ENCODE peak calls at places on chromosomes 13 and 19, in eight cellular contexts. One of them, this sample, is unnamed.
A peak's percentile ranks its signal among the peaks of the same experiment; 100 is the strongest.

GRCh38 chr19:33998739-33999345 is 173.5 kb upstream of the LSM14A start:
- DNase-seq in MM.1S: no peak
- DNase-seq in right atrium auricular region: no peak
- DNase-seq in IMR-90: no peak
- DNase-seq in mammary epithelial cell: no peak
- DNase-seq in uterus: no peak
- DNase-seq in left lung: no peak
- DNase-seq in heart right ventricle: no peak
- DNase-seq in this sample: no peak

GRCh38 chr13:76668141-76668540 is 218.1 kb downstream of the KCTD12 start:
- DNase-seq in MM.1S: no peak
- DNase-seq in right atrium auricular region: no peak
- DNase-seq in IMR-90: no peak
- DNase-seq in mammary epithelial cell: no peak
- DNase-seq in uterus: no peak
- DNase-seq in left lung: no peak
- DNase-seq in heart right ventricle: no peak
- DNase-seq in this sample: no peak

GRCh38 chr13:59771272-59771671 is 392.5 kb downstream of the DIAPH3 start:
- DNase-seq in MM.1S: no peak
- DNase-seq in right atrium auricular region: no peak
- DNase-seq in IMR-90: peak; percentile 59
- DNase-seq in mammary epithelial cell: no peak
- DNase-seq in uterus: no peak
- DNase-seq in left lung: no peak
- DNase-seq in heart right ventricle: no peak
- DNase-seq in this sample: no peak

GRCh38 chr13:24905242-24905641 is 141.3 kb downstream of the RNF17 start:
- DNase-seq in MM.1S: no peak
- DNase-seq in right atrium auricular region: no peak
- DNase-seq in IMR-90: peak; percentile 36
- DNase-seq in mammary epithelial cell: peak; percentile 27
- DNase-seq in uterus: no peak
- DNase-seq in left lung: no peak
- DNase-seq in heart right ventricle: no peak
- DNase-seq in this sample: no peak

GRCh38 chr19:1173845-1174809 is at the start of gene SBNO2:
- DNase-seq in MM.1S: peak; percentile 94
- DNase-seq in right atrium auricular region: peak; percentile 93
- DNase-seq in IMR-90: peak; percentile 80
- DNase-seq in mammary epithelial cell: peak; percentile 81
- DNase-seq in uterus: peak; percentile 95
- DNase-seq in left lung: peak; percentile 95
- DNase-seq in heart right ventricle: peak; percentile 93
- DNase-seq in this sample: peak; percentile 95

GRCh38 chr13:48319458-48320395 is 16.2 kb downstream of the RB1 start:
- DNase-seq in MM.1S: no peak
- DNase-seq in right atrium auricular region: no peak
- DNase-seq in IMR-90: no peak
- DNase-seq in mammary epithelial cell: no peak
- DNase-seq in uterus: no peak
- DNase-seq in left lung: peak; percentile 63
- DNase-seq in heart right ventricle: no peak
- DNase-seq in this sample: no peak

GRCh38 chr13:103805771-103806170 is 739.6 kb upstream of the SLC10A2 start:
- DNase-seq in MM.1S: no peak
- DNase-seq in right atrium auricular region: no peak
- DNase-seq in IMR-90: no peak
- DNase-seq in mammary epithelial cell: no peak
- DNase-seq in uterus: no peak
- DNase-seq in left lung: no peak
- DNase-seq in heart right ventricle: no peak
- DNase-seq in this sample: no peak

GRCh38 chr19:18521692-18522123 is at the start of gene ELL:
- DNase-seq in MM.1S: no peak
- DNase-seq in right atrium auricular region: no peak
- DNase-seq in IMR-90: no peak
- DNase-seq in mammary epithelial cell: no peak
- DNase-seq in uterus: no peak
- DNase-seq in left lung: no peak
- DNase-seq in heart right ventricle: no peak
- DNase-seq in this sample: no peak

GRCh38 chr13:107324416-107325204 is 756.7 kb upstream of the ARGLU1 start:
- DNase-seq in MM.1S: no peak
- DNase-seq in right atrium auricular region: no peak
- DNase-seq in IMR-90: peak; percentile 34
- DNase-seq in mammary epithelial cell: no peak
- DNase-seq in uterus: no peak
- DNase-seq in left lung: no peak
- DNase-seq in heart right ventricle: no peak
- DNase-seq in this sample: no peak

GRCh38 chr13:28199089-28199488 is 60.7 kb downstream of the PAN3 start:
- DNase-seq in MM.1S: no peak
- DNase-seq in right atrium auricular region: no peak
- DNase-seq in IMR-90: no peak
- DNase-seq in mammary epithelial cell: no peak
- DNase-seq in uterus: no peak
- DNase-seq in left lung: no peak
- DNase-seq in heart right ventricle: no peak
- DNase-seq in this sample: no peak

GRCh38 chr13:47121092-47121763 is 224.4 kb upstream of the HTR2A start:
- DNase-seq in MM.1S: no peak
- DNase-seq in right atrium auricular region: no peak
- DNase-seq in IMR-90: no peak
- DNase-seq in mammary epithelial cell: peak; percentile 21
- DNase-seq in uterus: no peak
- DNase-seq in left lung: no peak
- DNase-seq in heart right ventricle: no peak
- DNase-seq in this sample: no peak

GRCh38 chr13:111422352-111422751 is 101.9 kb downstream of the TEX29 start:
- DNase-seq in MM.1S: no peak
- DNase-seq in right atrium auricular region: no peak
- DNase-seq in IMR-90: no peak
- DNase-seq in mammary epithelial cell: no peak
- DNase-seq in uterus: no peak
- DNase-seq in left lung: peak; percentile 41
- DNase-seq in heart right ventricle: no peak
- DNase-seq in this sample: no peak

GRCh38 chr19:10805075-10805757 is 30.8 kb downstream of the TMED1 start:
- DNase-seq in MM.1S: no peak
- DNase-seq in right atrium auricular region: no peak
- DNase-seq in IMR-90: no peak
- DNase-seq in mammary epithelial cell: no peak
- DNase-seq in uterus: no peak
- DNase-seq in left lung: peak; percentile 61
- DNase-seq in heart right ventricle: no peak
- DNase-seq in this sample: no peak

GRCh38 chr19:32658075-32658474 is 16.9 kb downstream of the ANKRD27 start:
- DNase-seq in MM.1S: no peak
- DNase-seq in right atrium auricular region: no peak
- DNase-seq in IMR-90: no peak
- DNase-seq in mammary epithelial cell: no peak
- DNase-seq in uterus: no peak
- DNase-seq in left lung: no peak
- DNase-seq in heart right ventricle: no peak
- DNase-seq in this sample: no peak

GRCh38 chr19:29517412-29517811 is 8.4 kb upstream of the VSTM2B start:
- DNase-seq in MM.1S: no peak
- DNase-seq in right atrium auricular region: no peak
- DNase-seq in IMR-90: no peak
- DNase-seq in mammary epithelial cell: no peak
- DNase-seq in uterus: no peak
- DNase-seq in left lung: no peak
- DNase-seq in heart right ventricle: no peak
- DNase-seq in this sample: no peak

GRCh38 chr19:39539519-39540332 is at the start of gene EID2:
- DNase-seq in MM.1S: peak; percentile 94
- DNase-seq in right atrium auricular region: peak; percentile 96
- DNase-seq in IMR-90: peak; percentile 93
- DNase-seq in mammary epithelial cell: peak; percentile 84
- DNase-seq in uterus: peak; percentile 95
- DNase-seq in left lung: peak; percentile 97
- DNase-seq in heart right ventricle: peak; percentile 96
- DNase-seq in this sample: peak; percentile 97
- TF ChIP-seq CTCF in MM.1S: peak; percentile 78
- TF ChIP-seq CTCF in right atrium auricular region: peak; percentile 54
- TF ChIP-seq CTCF in IMR-90: peak; percentile 85
- TF ChIP-seq CTCF in mammary epithelial cell: peak; percentile 66
- TF ChIP-seq CTCF in uterus: peak; percentile 90
- TF ChIP-seq CTCF in left lung: peak; percentile 92
- TF ChIP-seq CTCF in heart right ventricle: peak; percentile 86
- TF ChIP-seq CTCF in this sample: peak; percentile 87

GRCh38 chr13:46075811-46076210 is 23.3 kb upstream of the ZC3H13 start:
- DNase-seq in MM.1S: no peak
- DNase-seq in right atrium auricular region: no peak
- DNase-seq in IMR-90: no peak
- DNase-seq in mammary epithelial cell: no peak
- DNase-seq in uterus: no peak
- DNase-seq in left lung: no peak
- DNase-seq in heart right ventricle: no peak
- DNase-seq in this sample: no peak

GRCh38 chr13:46076827-46077226 is 24.3 kb upstream of the ZC3H13 start:
- DNase-seq in MM.1S: no peak
- DNase-seq in right atrium auricular region: no peak
- DNase-seq in IMR-90: no peak
- DNase-seq in mammary epithelial cell: no peak
- DNase-seq in uterus: no peak
- DNase-seq in left lung: no peak
- DNase-seq in heart right ventricle: no peak
- DNase-seq in this sample: no peak

GRCh38 chr13:46077260-46077659 is 24.7 kb upstream of the ZC3H13 start:
- DNase-seq in MM.1S: no peak
- DNase-seq in right atrium auricular region: no peak
- DNase-seq in IMR-90: no peak
- DNase-seq in mammary epithelial cell: no peak
- DNase-seq in uterus: no peak
- DNase-seq in left lung: no peak
- DNase-seq in heart right ventricle: no peak
- DNase-seq in this sample: no peak

DNA sequence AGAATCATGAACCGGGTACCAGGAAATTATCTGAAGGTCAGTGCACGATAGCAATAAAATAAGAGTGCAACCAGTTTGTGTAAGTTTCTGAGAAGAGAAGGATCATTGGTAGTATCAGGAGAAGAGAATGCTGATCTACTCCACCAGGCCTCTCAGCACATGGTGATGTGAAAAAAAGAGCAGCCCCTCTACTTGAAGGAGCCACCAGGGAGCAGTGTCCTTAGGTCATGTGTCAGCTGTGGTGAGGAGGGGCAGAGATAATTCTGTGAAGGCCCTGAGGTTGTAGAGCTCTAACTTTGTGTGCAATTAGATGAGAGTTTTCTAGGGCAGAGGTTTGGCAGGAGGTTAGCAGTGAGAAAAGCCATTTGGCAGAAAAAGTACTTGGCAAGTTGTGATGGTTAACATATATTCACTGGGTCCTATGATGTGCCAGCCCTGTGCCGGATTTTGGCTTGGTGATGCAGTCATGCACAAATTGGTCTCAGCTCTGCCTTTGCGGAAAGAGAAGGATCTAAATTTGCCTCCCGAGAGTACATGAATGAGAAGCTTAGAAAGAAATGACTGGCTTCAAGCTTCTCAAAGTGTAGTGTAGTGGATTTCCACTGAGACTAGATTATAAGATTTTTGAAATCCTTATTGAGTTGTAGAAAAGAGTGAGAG is 19.2 kb upstream of the ZC3H13 start:
- DNase-seq in MM.1S: no peak
- DNase-seq in right atrium auricular region: no peak
- DNase-seq in IMR-90: no peak
- DNase-seq in mammary epithelial cell: no peak
- DNase-seq in uterus: no peak
- DNase-seq in left lung: no peak
- DNase-seq in heart right ventricle: no peak
- DNase-seq in this sample: no peak
- TF ChIP-seq CTCF in MM.1S: no peak
- TF ChIP-seq CTCF in right atrium auricular region: no peak
- TF ChIP-seq CTCF in IMR-90: no peak
- TF ChIP-seq CTCF in mammary epithelial cell: no peak
- TF ChIP-seq CTCF in uterus: no peak
- TF ChIP-seq CTCF in left lung: no peak
- TF ChIP-seq CTCF in heart right ventricle: no peak
- TF ChIP-seq CTCF in this sample: no peak

GRCh38 chr13:40770934-40771618 is at the start of gene MRPS31:
- DNase-seq in MM.1S: peak; percentile 90
- DNase-seq in right atrium auricular region: peak; percentile 97
- DNase-seq in IMR-90: peak; percentile 91
- DNase-seq in mammary epithelial cell: peak; percentile 90
- DNase-seq in uterus: peak; percentile 94
- DNase-seq in left lung: peak; percentile 99
- DNase-seq in heart right ventricle: peak; percentile 95
- DNase-seq in this sample: peak; percentile 81
- TF ChIP-seq CTCF in MM.1S: no peak
- TF ChIP-seq CTCF in right atrium auricular region: no peak
- TF ChIP-seq CTCF in IMR-90: no peak
- TF ChIP-seq CTCF in mammary epithelial cell: no peak
- TF ChIP-seq CTCF in uterus: peak; percentile 34
- TF ChIP-seq CTCF in left lung: no peak
- TF ChIP-seq CTCF in heart right ventricle: no peak
- TF ChIP-seq CTCF in this sample: no peak

GRCh38 chr13:109145631-109146030 is 516.2 kb downstream of the MYO16 start:
- DNase-seq in MM.1S: peak; percentile 60
- DNase-seq in right atrium auricular region: no peak
- DNase-seq in IMR-90: peak; percentile 72
- DNase-seq in mammary epithelial cell: peak; percentile 72
- DNase-seq in uterus: no peak
- DNase-seq in left lung: no peak
- DNase-seq in heart right ventricle: no peak
- DNase-seq in this sample: no peak
- TF ChIP-seq CTCF in MM.1S: peak; percentile 89
- TF ChIP-seq CTCF in right atrium auricular region: peak; percentile 45
- TF ChIP-seq CTCF in IMR-90: peak; percentile 92
- TF ChIP-seq CTCF in mammary epithelial cell: peak; percentile 98
- TF ChIP-seq CTCF in uterus: peak; percentile 59
- TF ChIP-seq CTCF in left lung: peak; percentile 49
- TF ChIP-seq CTCF in heart right ventricle: peak; percentile 69
- TF ChIP-seq CTCF in this sample: peak; percentile 51

This sample was measured in mesothelial cell of epicardium.